ENCODE peak calls at places on chromosomes 2 and 18, in nine cellular contexts. V is NCI-H1092; X is stimulated activated CD4-positive, alpha-beta T cell treated with anti-CD3 and anti-CD28 coated beads, Interleukin-1b, Interleukin-23, amount 100 ng/mL, for 4 hours; C is G401; R is H54; E is globus pallidus; J is GM10248; S is hypothalamus; U is retinal pigment epithelial cell. W is an unnamed sample.
A peak's percentile ranks its signal among the peaks of the same experiment; 100 is the strongest.

GRCh38 chr18:61639886-61640285 is 252.9 kb downstream of the RNF152 start:
- DNase-seq in J (no peak), R (no peak), V (no peak), E (no peak), X (no peak), S (no peak), U (no peak), C (no peak), W (no peak)

GRCh38 chr18:6994053-6994452 is 123.5 kb downstream of the LAMA1 start:
- DNase-seq in X (no peak), E (no peak), C (no peak), J (no peak), U (no peak), S (no peak), R (no peak), V (no peak), W (no peak)

GRCh38 chr2:23497063-23497462 is 112.1 kb downstream of the KLHL29 start:
- DNase-seq in S (no peak), J (no peak), V (no peak), R (peak; percentile 84), C (no peak), X (no peak), E (no peak), U (peak; percentile 59), W (no peak)

GRCh38 chr2:168456526-168457176 is 579 bp downstream of the CERS6 start:
- DNase-seq in J (no peak), X (peak; percentile 48), C (peak; percentile 68), U (no peak), E (no peak), R (peak; percentile 37), S (no peak), V (peak; percentile 50), W (peak; percentile 17)

GRCh38 chr2:188798159-188798558 is 176.0 kb upstream of the COL3A1 start:
- DNase-seq in R (no peak), X (no peak), J (no peak), C (no peak), U (no peak), S (no peak), E (no peak), V (no peak), W (no peak)

GRCh38 chr2:217054791-217055190 is 194.9 kb upstream of the TNP1 start:
- DNase-seq in R (no peak), J (no peak), U (no peak), V (no peak), S (no peak), X (no peak), C (peak; percentile 98), E (peak; percentile 3), W (no peak)

GRCh38 chr2:175922160-175922559 is 79.9 kb downstream of the LNPK start:
- DNase-seq in J (no peak), C (no peak), R (no peak), V (no peak), X (no peak), S (no peak), U (no peak), E (no peak), W (no peak)

GRCh38 chr18:7923105-7923504 is 356.0 kb downstream of the PTPRM start:
- DNase-seq in E (no peak), S (no peak), V (no peak), J (no peak), U (no peak), C (no peak), X (no peak), R (no peak), W (no peak)

GRCh38 chr18:79480171-79480981 is 84.6 kb downstream of the NFATC1 start:
- DNase-seq in C (no peak), X (no peak), U (no peak), E (no peak), S (no peak), J (no peak), R (no peak), V (no peak), W (no peak)